ENCODE peak calls at places on chromosome 14, in nine cellular contexts. N is PC-9, B is left ventricle myocardium inferior, Z is aorta, C is Panc1, K is IMR-90, D is transverse colon, V is Karpas-422, R is right atrium auricular region. Q is an unnamed sample. For H3K36me3 and H3K27me3, the result is how much of the 10 kb centered on the place peaks cover.

GRCh38 chr14:56349942-56350341 is 229.7 kb upstream of the TMEM260 start:
- DNase-seq in V (no peak), C (no peak), R (no peak), K (no peak), B (no peak), D (no peak), N (no peak), Z (no peak), Q (no peak)

GRCh38 chr14:106343636-106344035 is 817.3 kb downstream of the TMEM121 start:
- DNase-seq in N (no peak), D (no peak), R (peak), C (no peak), B (no peak), Z (no peak), V (no peak), K (no peak), Q (no peak)

GRCh38 chr14:80135305-80136088 is 75.8 kb downstream of the DIO2 start:
- DNase-seq in C (no peak), B (no peak), V (no peak), D (no peak), N (no peak), K (no peak), R (no peak), Z (no peak), Q (no peak)

GRCh38 chr14:53539489-53540126 is 386.5 kb upstream of the DDHD1 start:
- DNase-seq in B (peak), D (peak), R (peak), C (peak), N (peak), V (peak), K (peak), Z (peak), Q (peak)

GRCh38 chr14:69002069-69002468 is 23.0 kb upstream of the ACTN1 start:
- DNase-seq in D (peak), C (no peak), Z (no peak), V (no peak), R (no peak), K (no peak), N (peak), B (no peak), Q (peak)

GRCh38 chr14:44988694-44989093 is 26.7 kb downstream of the TOGARAM1 start:
- DNase-seq in R (no peak), K (no peak), Z (no peak), B (peak), N (no peak), D (no peak), C (no peak), V (no peak), Q (no peak)

GRCh38 chr14:23568021-23568599 is 519 bp upstream of the AP1G2 start:
- DNase-seq in C (no peak), R (no peak), D (no peak), Z (no peak), K (no peak), N (no peak), B (no peak), V (peak), Q (no peak)

GRCh38 chr14:44657688-44658388 is 150.8 kb upstream of the FSCB start:
- DNase-seq in B (no peak), V (peak), R (no peak), C (no peak), K (peak), N (no peak), D (no peak), Z (no peak), Q (peak)

GRCh38 chr14:23579739-23580138 is 1.1 kb upstream of the JPH4 start:
- DNase-seq in V (no peak), D (no peak), K (no peak), Z (no peak), C (no peak), R (no peak), B (no peak), N (no peak), Q (no peak)

GRCh38 chr14:100398044-100398443 is 74.9 kb downstream of the SLC25A47 start:
- DNase-seq in B (no peak), V (no peak), N (no peak), Z (no peak), C (no peak), R (no peak), K (no peak), D (peak), Q (peak)

GRCh38 chr14:35878272-35879140 is 52.4 kb downstream of the BRMS1L start:
- DNase-seq in R (no peak), K (peak), V (no peak), C (no peak), B (no peak), N (peak), Z (no peak), D (peak), Q (peak)

GRCh38 chr14:105013150-105013787 is 7.6 kb downstream of the CDCA4 start:
- DNase-seq in Z (peak), D (no peak), V (peak), R (no peak), N (no peak), C (no peak), B (peak), K (peak), Q (no peak)

GRCh38 chr14:29475641-29476040 is 452.0 kb downstream of the PRKD1 start:
- DNase-seq in K (no peak), V (no peak), D (no peak), B (no peak), Z (no peak), R (no peak), C (no peak), N (no peak), Q (no peak)

GRCh38 chr14:57382283-57382682 is 8.1 kb upstream of the NAA30 start:
- DNase-seq in B (no peak), V (no peak), K (peak), Z (no peak), C (no peak), D (no peak), N (peak), R (no peak), Q (no peak)

GRCh38 chr14:68191567-68192321 is 372.2 kb downstream of the RAD51B start:
- DNase-seq in D (no peak), C (peak), Z (no peak), V (no peak), N (peak), R (no peak), B (no peak), K (peak), Q (peak)

DNA sequence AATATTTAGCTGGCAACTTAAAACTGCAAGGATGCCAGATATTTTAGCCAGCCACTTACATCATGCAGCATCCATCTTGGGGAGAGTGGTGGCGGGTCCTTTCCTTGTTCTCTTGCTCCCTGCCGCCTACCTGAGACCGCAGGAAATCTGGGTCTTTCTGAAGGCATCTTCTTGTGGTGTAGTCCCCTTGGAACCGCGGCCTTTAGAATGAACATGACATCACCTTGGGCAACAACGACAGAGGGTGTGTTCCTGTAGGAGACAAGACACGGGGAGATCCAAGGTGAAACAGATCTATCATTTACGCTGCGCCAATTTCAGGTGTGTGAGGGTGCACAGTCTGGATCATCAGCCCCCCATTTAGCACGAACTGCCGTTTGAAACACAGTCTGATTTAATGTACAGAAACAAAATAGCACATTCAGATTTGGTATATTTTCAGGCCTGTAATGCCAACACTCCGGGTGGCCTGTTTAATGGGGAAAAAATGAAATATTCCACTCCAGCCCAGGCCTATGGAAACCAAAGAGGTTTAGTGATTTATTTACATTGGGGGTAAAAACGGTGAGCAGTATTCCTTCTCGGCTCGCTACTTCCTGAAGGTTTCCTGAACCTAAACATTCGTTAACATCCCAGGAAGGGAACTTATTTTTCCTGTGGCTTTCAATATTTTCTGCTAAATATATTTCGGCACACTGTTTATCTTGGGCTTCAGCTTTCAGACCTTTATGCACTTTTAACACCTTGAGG is 12.7 kb upstream of the IRF2BPL start:
- DNase-seq in B (no peak), R (no peak), C (no peak), D (peak), V (no peak), N (no peak), K (no peak), Z (peak), Q (peak)
- H3K4me3 ChIP-seq in B (peak), R (no peak), C (no peak), D (no peak), V (peak), N (peak), K (no peak), Z (no peak), Q (no peak)

DNA sequence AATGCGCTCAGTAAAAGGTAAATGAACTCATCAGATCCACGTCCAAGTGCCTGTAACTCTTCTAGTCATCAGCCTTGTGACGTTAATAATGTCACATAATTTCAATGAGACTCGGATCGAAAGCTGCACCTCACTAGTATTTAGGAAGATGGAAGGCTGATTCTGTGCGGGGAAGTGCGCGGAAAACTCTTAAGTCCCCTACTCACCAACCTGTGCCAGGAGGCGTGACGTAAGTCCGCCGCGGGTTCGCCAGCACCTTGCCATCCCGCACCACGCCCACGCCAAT is 310 bp downstream of the OSGEP start:
- DNase-seq in D (peak), C (peak), Z (peak), B (no peak), V (peak), K (peak), R (no peak), N (peak), Q (peak)
- H3K36me3 ChIP-seq in D (under half), C (under half), Z (under half), B (half or more), V (under half), K (under half), R (half or more), N (under half), Q (under half)

GRCh38 chr14:99244299-99244959 is 27.6 kb downstream of the BCL11B start:
- DNase-seq in D (no peak), B (no peak), Z (no peak), C (no peak), K (no peak), R (no peak), N (no peak), V (no peak), Q (no peak)
- H3K27me3 ChIP-seq in D (under half), B (half or more), Z (under half), C (under half), K (under half), R (under half), N (under half), V (under half), Q (under half)

GRCh38 chr14:90512332-90512951 is 115.6 kb downstream of the CALM1 start:
- DNase-seq in B (no peak), Z (no peak), C (no peak), R (no peak), V (no peak), D (peak), K (no peak), N (no peak), Q (peak)

GRCh38 chr14:90514015-90514398 is 117.2 kb downstream of the CALM1 start:
- DNase-seq in R (no peak), B (no peak), N (no peak), V (no peak), D (peak), C (no peak), K (no peak), Z (no peak), Q (no peak)

GRCh38 chr14:90514566-90514965 is 117.7 kb downstream of the CALM1 start:
- DNase-seq in R (no peak), B (no peak), N (no peak), C (no peak), D (no peak), Z (no peak), K (no peak), V (no peak), Q (no peak)

GRCh38 chr14:90511795-90512331 is 115.0 kb downstream of the CALM1 start:
- DNase-seq in B (no peak), R (no peak), C (no peak), N (no peak), V (no peak), K (no peak), D (no peak), Z (no peak), Q (no peak)

DNA sequence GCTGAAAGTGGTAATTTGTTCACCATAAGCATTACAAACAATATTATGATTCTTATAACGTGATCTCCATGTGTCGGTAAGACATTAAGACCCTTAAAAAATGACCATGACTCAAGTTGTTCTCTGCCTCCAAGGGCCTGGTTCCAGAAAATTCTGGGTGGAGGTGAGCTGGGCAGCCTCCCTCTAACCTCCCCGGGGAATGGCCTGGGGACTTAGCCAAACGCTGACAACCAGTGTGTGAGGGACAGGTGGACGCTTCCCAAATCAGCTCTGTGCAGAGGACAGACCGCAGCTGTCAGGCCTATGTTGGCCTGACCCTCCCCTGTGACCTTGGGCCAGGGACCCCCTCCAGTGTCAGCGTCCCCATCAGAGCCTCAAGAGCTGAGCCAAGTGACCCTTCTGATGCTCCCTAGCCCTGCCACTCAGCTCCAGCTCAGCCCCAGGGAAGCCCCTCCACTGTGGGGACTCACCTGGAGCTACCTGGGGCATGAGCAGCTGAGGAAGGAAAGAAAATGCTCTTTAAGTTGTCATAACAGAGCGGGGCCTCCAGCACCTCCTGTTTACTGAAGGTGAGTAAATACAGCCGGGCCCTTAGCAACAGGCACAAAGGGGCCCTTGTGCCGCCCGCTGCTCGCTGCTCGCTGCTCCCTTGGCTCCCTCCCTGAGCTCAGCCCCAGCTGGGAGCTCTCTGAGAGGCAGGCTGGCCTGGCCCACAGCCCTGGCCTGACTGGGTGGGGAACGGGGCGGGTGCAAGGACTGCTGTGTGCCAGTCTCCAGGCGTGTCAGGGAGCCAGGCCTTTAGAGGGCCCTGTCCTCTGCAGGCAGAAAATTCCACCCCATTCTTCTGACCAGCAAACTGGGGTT is 116.6 kb downstream of the CALM1 start:
- DNase-seq in D (peak), B (peak), K (peak), C (no peak), R (peak), N (peak), V (no peak), Z (peak), Q (peak)
- H3K4me3 ChIP-seq in D (no peak), B (no peak), K (no peak), C (no peak), R (no peak), N (no peak), V (no peak), Z (no peak), Q (no peak)

GRCh38 chr14:64209428-64210165 is 84.6 kb downstream of the ESR2 start:
- DNase-seq in Z (no peak), R (peak), C (no peak), N (no peak), K (peak), D (peak), V (no peak), B (peak), Q (no peak)

GRCh38 chr14:64208981-64209380 is 85.2 kb downstream of the ESR2 start:
- DNase-seq in D (no peak), Z (no peak), V (no peak), N (no peak), K (no peak), R (no peak), B (no peak), C (no peak), Q (no peak)

GRCh38 chr14:64212666-64213065 is 81.5 kb downstream of the ESR2 start:
- DNase-seq in C (no peak), V (no peak), R (no peak), Z (no peak), K (peak), B (no peak), N (no peak), D (no peak), Q (no peak)

GRCh38 chr14:64208261-64208660 is 85.9 kb downstream of the ESR2 start:
- DNase-seq in N (no peak), B (no peak), V (no peak), Z (no peak), K (no peak), C (no peak), D (no peak), R (no peak), Q (no peak)

DNA sequence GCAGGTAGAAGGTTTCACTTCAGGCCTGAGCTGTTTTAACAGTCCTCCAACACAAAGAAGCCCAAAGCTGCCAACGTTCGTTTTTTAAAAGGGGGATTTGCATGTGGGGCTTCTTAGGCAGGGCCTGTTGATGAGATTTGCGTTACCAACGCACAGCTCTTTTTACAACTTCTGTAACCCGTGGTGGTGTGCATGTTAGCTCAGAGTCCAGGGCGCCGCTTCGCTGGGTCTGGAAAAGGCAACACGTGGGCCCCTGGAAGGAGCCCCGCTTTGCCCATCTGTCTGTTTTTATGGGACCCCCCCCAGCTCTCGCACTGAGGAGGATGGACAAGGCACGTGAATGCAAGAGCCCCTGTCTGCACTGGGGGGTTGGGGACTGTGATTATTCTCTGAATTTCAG is 84.0 kb downstream of the ESR2 start:
- DNase-seq in D (no peak), Z (no peak), R (no peak), K (no peak), B (no peak), C (no peak), V (no peak), N (no peak), Q (no peak)
- H3K36me3 ChIP-seq in D (under half), Z (under half), R (under half), K (under half), B (half or more), C (under half), V (under half), N (under half), Q (under half)

DNA sequence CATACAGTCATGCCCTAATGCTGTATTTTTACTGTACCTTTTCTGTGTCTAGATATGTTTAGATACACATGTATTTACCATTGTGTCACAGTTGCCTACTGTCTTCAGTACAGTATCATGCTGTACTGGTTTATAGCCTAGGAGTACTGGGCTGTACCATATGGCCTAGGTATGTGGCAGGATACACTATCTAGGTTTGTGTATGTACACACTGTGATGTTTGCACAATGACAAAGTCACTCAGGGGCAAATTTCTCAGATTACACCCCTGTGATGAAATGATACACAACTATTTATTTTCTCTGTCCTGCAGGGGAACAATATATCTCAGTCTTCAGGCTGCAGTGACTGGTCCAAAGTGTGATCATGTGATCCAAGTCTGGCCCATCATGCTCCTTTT is 1076.1 kb downstream of the VRK1 start:
- DNase-seq in D (no peak), C (no peak), K (no peak), V (no peak), N (no peak), R (no peak), B (no peak), Z (no peak), Q (peak)
- H3K27me3 ChIP-seq in D (under half), C (under half), K (under half), V (under half), N (under half), R (under half), B (under half), Z (under half), Q (under half)

DNA sequence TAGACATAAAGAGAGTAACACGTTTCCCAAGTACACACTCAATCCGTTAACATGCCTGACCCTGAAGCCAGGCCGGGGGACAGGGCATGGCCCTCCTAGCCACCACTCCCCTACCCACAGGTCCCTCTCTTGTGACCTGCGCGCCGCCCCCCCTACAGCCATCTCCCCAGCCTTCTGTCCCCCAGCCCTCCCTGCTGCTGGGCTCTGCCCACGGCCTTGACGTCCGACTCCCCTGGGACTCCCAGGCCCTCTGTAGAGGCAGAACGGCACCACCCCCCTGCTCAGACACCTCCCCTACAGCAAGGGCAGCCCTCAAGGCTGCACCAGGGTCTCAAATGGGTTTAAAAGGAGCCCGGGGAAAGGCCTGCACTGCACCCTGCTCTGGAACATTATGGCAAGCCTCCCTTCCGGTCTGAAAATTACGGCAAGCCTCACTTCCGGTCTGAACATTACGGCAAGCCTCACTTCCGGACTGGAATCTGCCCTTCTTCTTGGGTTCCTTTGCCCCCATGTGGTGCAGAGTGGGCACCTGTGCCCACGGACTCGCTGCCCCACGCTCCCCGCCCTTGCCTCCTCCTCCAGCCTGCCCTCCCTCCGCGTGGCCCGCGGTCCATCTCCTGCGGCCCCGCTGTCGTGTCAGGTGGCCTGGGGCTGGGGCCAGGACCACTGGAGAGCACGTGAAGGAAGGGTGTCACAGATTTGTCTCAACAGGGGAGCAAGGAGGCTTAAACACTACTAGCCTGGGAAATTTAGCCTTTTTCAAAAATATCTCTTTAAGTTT is 77.6 kb downstream of the MOK start:
- DNase-seq in C (no peak), N (no peak), B (no peak), K (no peak), R (no peak), D (no peak), V (peak), Z (peak), Q (no peak)
- H3K4me3 ChIP-seq in C (no peak), N (no peak), B (peak), K (no peak), R (no peak), D (no peak), V (peak), Z (no peak), Q (no peak)

Q was measured in small intestine.